ENCODE peak calls at places on chromosomes 4 and X, in seven cellular contexts. C, F, D, V, Q, G and Z are unnamed samples.

GRCh38 chr4:101339332-101339731 is 8.0 kb downstream of the PPP3CA start:
- DNase-seq in C (no peak), F (no peak), D (no peak), V (no peak), Q (no peak), G (no peak), Z (no peak)

GRCh38 chr4:152516156-152516555 is 19.7 kb downstream of the FBXW7 start:
- DNase-seq in C (no peak), F (no peak), D (peak), V (no peak), Q (no peak), G (no peak), Z (no peak)

GRCh38 chr4:181684310-181684709 is 558.9 kb upstream of the TENM3 start:
- DNase-seq in C (no peak), F (no peak), D (peak), V (no peak), Q (no peak), G (no peak), Z (no peak)

GRCh38 chr4:145954924-145955339 is 16.3 kb upstream of the ZNF827 start:
- DNase-seq in C (no peak), F (no peak), D (peak), V (no peak), Q (no peak), G (no peak), Z (no peak)

GRCh38 chr4:164056426-164057142 is 562.1 kb downstream of the TMA16 start:
- DNase-seq in C (no peak), F (no peak), D (peak), V (no peak), Q (no peak), G (no peak), Z (no peak)

GRCh38 chrX:10676239-10676971 is 56.0 kb upstream of the MID1 start:
- DNase-seq in C (no peak), F (no peak), D (peak), V (no peak), Q (no peak), G (no peak), Z (no peak)

GRCh38 chr4:74751856-74752255 is 42.5 kb downstream of the BTC start:
- DNase-seq in C (no peak), F (no peak), D (no peak), V (no peak), Q (no peak), G (no peak), Z (no peak)

GRCh38 chr4:85725727-85726170 is 250.8 kb downstream of the ARHGAP24 start:
- DNase-seq in C (peak), F (no peak), D (no peak), V (peak), Q (peak), G (peak), Z (no peak)

GRCh38 chrX:4708970-4709760 is 995.7 kb upstream of the PRKX start:
- DNase-seq in C (no peak), F (no peak), D (no peak), V (no peak), Q (no peak), G (no peak), Z (no peak)

GRCh38 chrX:78452356-78452755 is 124.9 kb upstream of the CYSLTR1 start:
- DNase-seq in C (no peak), F (no peak), D (no peak), V (no peak), Q (no peak), G (no peak), Z (no peak)

GRCh38 chr4:87498446-87498900 is 30.7 kb downstream of the SPARCL1 start:
- DNase-seq in C (no peak), F (no peak), D (peak), V (no peak), Q (no peak), G (no peak), Z (no peak)

GRCh38 chrX:76427560-76428242 is at the start of gene MAGEE1:
- DNase-seq in C (peak), F (peak), D (peak), V (peak), Q (peak), G (peak), Z (peak)

GRCh38 chrX:42070866-42071265 is 147.5 kb upstream of the CASK start:
- DNase-seq in C (no peak), F (no peak), D (no peak), V (no peak), Q (no peak), G (no peak), Z (no peak)

GRCh38 chrX:23557070-23557469 is 110.2 kb upstream of the PRDX4 start:
- DNase-seq in C (no peak), F (no peak), D (peak), V (no peak), Q (no peak), G (no peak), Z (no peak)

GRCh38 chr4:28149762-28150161 is 1289.1 kb downstream of the STIM2 start:
- DNase-seq in C (no peak), F (no peak), D (no peak), V (no peak), Q (no peak), G (no peak), Z (no peak)

GRCh38 chrX:132728296-132728695 is 230.1 kb downstream of the HS6ST2 start:
- DNase-seq in C (no peak), F (no peak), D (no peak), V (no peak), Q (no peak), G (no peak), Z (no peak)

GRCh38 chr4:187826725-187827124 is 168.8 kb upstream of the ZFP42 start:
- DNase-seq in C (no peak), F (no peak), D (no peak), V (no peak), Q (no peak), G (no peak), Z (no peak)

GRCh38 chr4:120431180-120431579 is 364.5 kb upstream of the MAD2L1 start:
- DNase-seq in C (no peak), F (no peak), D (no peak), V (no peak), Q (no peak), G (no peak), Z (no peak)

GRCh38 chr4:79864470-79865190 is 208.4 kb downstream of the ANTXR2 start:
- DNase-seq in C (peak), F (no peak), D (peak), V (no peak), Q (no peak), G (no peak), Z (no peak)

GRCh38 chr4:181509073-181509472 is 734.1 kb upstream of the TENM3 start:
- DNase-seq in C (no peak), F (no peak), D (no peak), V (no peak), Q (no peak), G (no peak), Z (no peak)

GRCh38 chr4:71857713-71858451 is 74.0 kb upstream of the GC start:
- DNase-seq in C (peak), F (no peak), D (no peak), V (no peak), Q (no peak), G (no peak), Z (no peak)

GRCh38 chr4:56307423-56307822 is 79.9 kb downstream of the AASDH start:
- DNase-seq in C (no peak), F (no peak), D (peak), V (no peak), Q (no peak), G (no peak), Z (no peak)

GRCh38 chr4:144518181-144518895 is 127.6 kb upstream of the HHIP start:
- DNase-seq in C (peak), F (no peak), D (peak), V (no peak), Q (no peak), G (no peak), Z (no peak)

GRCh38 chr4:149983931-149984330 is 94.3 kb upstream of the DCLK2 start:
- DNase-seq in C (no peak), F (no peak), D (no peak), V (no peak), Q (no peak), G (no peak), Z (no peak)

GRCh38 chrX:15989716-15990115 is 133.6 kb upstream of the GRPR start:
- DNase-seq in C (no peak), F (no peak), D (no peak), V (no peak), Q (no peak), G (no peak), Z (no peak)

GRCh38 chr4:188971125-188971524 is 831.9 kb downstream of the TRIML1 start:
- DNase-seq in C (no peak), F (no peak), D (peak), V (no peak), Q (no peak), G (no peak), Z (no peak)

GRCh38 chr4:42710329-42710728 is 53.4 kb upstream of the ATP8A1 start:
- DNase-seq in C (no peak), F (no peak), D (no peak), V (no peak), Q (no peak), G (no peak), Z (no peak)

GRCh38 chrX:33188286-33188685 is 23.1 kb downstream of the DMD start:
- DNase-seq in C (peak), F (no peak), D (no peak), V (no peak), Q (no peak), G (no peak), Z (no peak)

GRCh38 chr4:165761968-165762367 is 111.1 kb upstream of the TLL1 start:
- DNase-seq in C (no peak), F (no peak), D (peak), V (no peak), Q (no peak), G (no peak), Z (no peak)

GRCh38 chrX:41273638-41274037 is 60.3 kb upstream of the DDX3X start:
- DNase-seq in C (no peak), F (no peak), D (peak), V (no peak), Q (no peak), G (no peak), Z (no peak)

GRCh38 chrX:105822138-105823091 is at the start of gene NRK:
- DNase-seq in C (peak), F (no peak), D (peak), V (peak), Q (no peak), G (peak), Z (no peak)

GRCh38 chr4:150237110-150237852 is 159.0 kb downstream of the DCLK2 start:
- DNase-seq in C (no peak), F (no peak), D (peak), V (no peak), Q (no peak), G (no peak), Z (no peak)

GRCh38 chr4:73828945-73829344 is 7.5 kb upstream of the CXCL6 start:
- DNase-seq in C (no peak), F (no peak), D (peak), V (no peak), Q (no peak), G (no peak), Z (no peak)

GRCh38 chrX:155864655-155865054 is 16.5 kb upstream of the VAMP7 start:
- DNase-seq in C (no peak), F (no peak), D (no peak), V (no peak), Q (no peak), G (no peak), Z (no peak)

GRCh38 chr4:72376901-72377300 is 192.1 kb downstream of the ADAMTS3 start:
- DNase-seq in C (no peak), F (no peak), D (no peak), V (no peak), Q (no peak), G (no peak), Z (no peak)

GRCh38 chr4:139676365-139676764 is 10.7 kb downstream of the MGST2 start:
- DNase-seq in C (no peak), F (no peak), D (no peak), V (no peak), Q (no peak), G (no peak), Z (no peak)

GRCh38 chr4:17030543-17030942 is 132.1 kb upstream of the LDB2 start:
- DNase-seq in C (no peak), F (no peak), D (peak), V (no peak), Q (no peak), G (no peak), Z (no peak)

DNA sequence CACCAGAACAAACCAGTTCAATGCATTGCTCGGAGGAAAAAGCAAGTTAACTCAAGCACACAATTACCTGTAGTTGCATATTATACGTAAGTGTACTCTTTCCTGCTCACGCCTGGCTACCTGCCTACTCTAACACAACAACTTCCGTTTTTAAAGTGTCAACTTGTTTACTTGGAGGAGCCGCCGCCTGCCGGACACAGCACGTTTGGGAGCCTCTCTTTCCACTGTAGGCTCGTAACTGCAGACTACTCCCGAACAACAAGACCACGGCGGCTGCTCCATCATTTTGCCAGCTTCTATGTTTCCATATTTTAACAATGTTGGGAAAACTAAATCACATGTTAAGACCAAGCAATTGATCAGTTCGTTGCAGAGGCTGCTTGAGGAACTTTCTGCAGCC is 882 bp downstream of the MTNR1A start:
- DNase-seq in C (peak), F (no peak), D (peak), V (no peak), Q (peak), G (no peak), Z (no peak)
- H3K4me3 ChIP-seq in C (peak), F (no peak), D (no peak), V (no peak), Q (peak), G (no peak), Z (peak)

DNA sequence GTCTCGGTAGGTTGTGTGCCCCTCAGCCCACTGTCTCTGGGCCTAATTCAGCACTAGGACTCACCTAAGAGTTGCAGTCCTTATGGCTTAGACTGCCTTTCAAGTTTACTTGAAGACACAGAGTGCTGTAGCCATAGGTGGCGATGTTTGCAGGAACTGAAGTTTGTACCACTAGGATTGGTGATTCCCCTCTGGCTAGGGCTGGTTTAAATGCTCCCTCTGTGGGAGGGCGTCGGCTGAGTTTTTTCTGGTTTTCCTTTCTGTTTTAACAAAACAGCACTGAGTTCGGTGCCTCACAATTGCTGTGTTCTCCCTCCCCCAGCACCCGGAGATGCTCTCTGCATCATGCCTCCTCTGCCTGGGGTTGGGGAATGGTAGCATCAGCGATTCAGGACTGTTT is 480.9 kb downstream of the PCDH11X start:
- DNase-seq in C (no peak), F (no peak), D (no peak), V (no peak), Q (no peak), G (no peak), Z (no peak)
- H3K4me3 ChIP-seq in C (no peak), F (no peak), D (no peak), V (no peak), Q (no peak), G (no peak), Z (no peak)

DNA sequence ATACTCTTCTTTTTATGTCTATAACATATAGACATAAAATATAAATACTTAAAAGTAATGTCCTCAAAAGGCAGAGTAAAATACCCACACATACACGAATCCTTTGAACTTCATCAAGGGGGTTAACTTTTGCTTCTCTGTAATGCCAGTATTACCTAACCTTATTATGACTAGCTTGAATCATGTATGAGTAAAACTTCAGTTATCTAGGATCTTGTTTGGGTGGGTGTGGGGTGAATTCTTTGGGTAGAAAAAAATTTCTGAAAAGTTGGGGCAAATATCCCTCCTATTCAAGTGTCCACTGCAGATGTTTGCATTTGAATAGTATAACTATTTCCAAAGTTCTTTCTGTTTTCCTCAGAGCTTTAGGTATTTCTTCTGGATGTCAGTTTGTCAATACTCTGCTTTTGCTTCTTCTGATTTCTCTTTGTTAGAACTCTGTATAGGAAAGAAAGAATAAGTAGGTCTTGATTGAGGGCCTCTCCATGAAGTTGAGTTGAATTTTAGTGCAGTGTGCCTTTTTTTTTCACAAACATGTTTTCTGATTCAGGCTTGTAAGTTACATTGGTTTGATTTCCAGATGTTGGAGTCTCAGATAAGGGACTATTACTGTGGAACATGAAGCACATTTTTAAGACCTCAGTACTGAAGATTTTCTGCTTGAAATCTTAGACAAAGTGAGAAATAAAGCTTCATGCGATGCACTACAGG is 173.9 kb downstream of the ADGRL3 start:
- DNase-seq in C (no peak), F (no peak), D (peak), V (no peak), Q (no peak), G (no peak), Z (no peak)
- H3K4me3 ChIP-seq in C (no peak), F (no peak), D (no peak), V (no peak), Q (no peak), G (no peak), Z (no peak)

DNA sequence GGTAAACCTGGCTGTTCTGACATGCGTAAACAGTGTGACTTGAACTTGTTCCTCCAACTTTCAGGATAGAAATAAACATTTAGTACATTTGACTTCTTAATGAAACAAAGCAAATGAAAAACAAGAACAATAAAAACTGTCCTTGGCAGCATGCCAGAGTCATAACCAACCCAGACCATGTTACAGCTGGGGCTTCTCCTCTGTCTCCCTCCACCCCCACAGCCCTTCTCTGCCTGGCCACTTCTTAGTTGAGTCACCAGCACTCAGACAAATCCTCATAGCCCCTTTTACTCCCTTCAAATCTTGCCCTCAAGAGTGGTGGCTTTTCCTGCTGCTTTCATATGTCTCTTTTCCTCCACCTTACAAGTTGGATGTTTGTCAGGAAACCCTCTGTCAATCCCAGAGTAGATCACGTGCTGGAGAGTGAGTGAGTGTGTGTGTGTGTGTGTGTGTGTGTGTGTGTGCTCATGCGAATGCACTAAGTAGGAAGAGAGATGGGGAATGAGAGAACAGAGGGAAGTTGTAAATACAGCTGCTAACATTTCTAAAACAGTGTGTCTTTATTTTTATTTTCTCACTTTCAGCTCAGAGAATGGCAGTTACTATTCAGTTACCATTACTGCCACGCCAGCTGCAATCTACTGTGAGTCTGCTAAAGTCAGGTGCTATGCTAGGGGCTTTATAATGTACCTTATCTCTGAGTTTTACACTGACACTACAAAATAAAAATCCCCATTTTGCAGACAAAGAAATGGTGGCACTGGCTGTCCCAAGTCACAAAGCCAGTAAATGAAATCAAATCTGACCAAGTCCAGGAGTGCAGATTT is 15.0 kb downstream of the SCARB2 start:
- DNase-seq in C (peak), F (no peak), D (peak), V (peak), Q (peak), G (no peak), Z (peak)
- H3K4me3 ChIP-seq in C (no peak), F (no peak), D (no peak), V (no peak), Q (peak), G (peak), Z (no peak)

DNA sequence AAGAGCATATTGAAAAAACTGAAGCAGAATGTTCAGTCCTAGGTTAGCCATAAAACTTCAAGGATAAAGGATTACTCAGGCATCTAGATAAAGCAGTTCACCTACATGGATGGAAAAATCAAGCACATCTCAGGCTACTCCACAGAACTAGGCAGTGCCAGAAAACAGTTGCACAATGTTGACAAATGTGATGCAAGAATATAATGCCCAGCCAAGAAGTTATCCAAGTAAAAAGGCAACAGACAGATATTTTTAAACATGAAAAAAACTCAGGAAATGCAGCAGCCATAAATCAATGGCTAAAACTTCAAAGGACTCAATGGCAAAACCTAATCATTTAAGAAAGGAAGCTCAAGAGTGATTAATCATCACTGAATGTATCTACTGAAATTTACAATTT is 456.0 kb upstream of the FAM241A start:
- DNase-seq in C (no peak), F (no peak), D (peak), V (no peak), Q (no peak), G (no peak), Z (peak)
- H3K4me3 ChIP-seq in C (no peak), F (no peak), D (no peak), V (no peak), Q (no peak), G (no peak), Z (no peak)

GRCh38 chr4:107988763-107989035 is 990 bp upstream of the HADH start:
- DNase-seq in C (no peak), F (no peak), D (no peak), V (no peak), Q (peak), G (no peak), Z (no peak)

GRCh38 chr4:107987916-107988762 is 1.6 kb upstream of the HADH start:
- DNase-seq in C (no peak), F (no peak), D (no peak), V (no peak), Q (no peak), G (no peak), Z (no peak)

GRCh38 chr4:107989537-107990386 is at the start of gene HADH:
- DNase-seq in C (peak), F (peak), D (peak), V (peak), Q (peak), G (peak), Z (peak)

GRCh38 chr4:107991945-107992625 is 2.4 kb downstream of the HADH start:
- DNase-seq in C (no peak), F (no peak), D (peak), V (no peak), Q (no peak), G (no peak), Z (no peak)

GRCh38 chr4:107989162-107989536 is 540 bp upstream of the HADH start:
- DNase-seq in C (no peak), F (no peak), D (no peak), V (no peak), Q (no peak), G (no peak), Z (no peak)
- H3K4me3 ChIP-seq in C (peak), F (peak), D (peak), V (peak), Q (peak), G (peak), Z (peak)